ENCODE peak calls at places on chromosomes 13 and 19, in eight cellular contexts. L is tibial nerve, P is RWPE1, J is heart right ventricle, I is A549, F is pancreas, E is mammary epithelial cell, K is fibroblast of lung. G is an unnamed sample.

GRCh38 chr19:29017788-29018187 is 195.2 kb downstream of the UQCRFS1 start:
- DNase-seq in F (no peak), J (no peak), K (no peak), L (no peak), I (no peak), E (no peak), P (no peak), G (no peak)

GRCh38 chr19:19040417-19040816 is 7.0 kb downstream of the ARMC6 start:
- DNase-seq in K (peak; percentile 97), F (peak; percentile 80), P (no peak), I (peak; percentile 69), L (peak; percentile 74), E (no peak), J (no peak), G (no peak)

GRCh38 chr13:74550039-74550438 is 415.8 kb upstream of the KLF12 start:
- DNase-seq in K (no peak), E (peak; percentile 26), F (no peak), J (no peak), P (no peak), I (no peak), L (no peak), G (no peak)

GRCh38 chr13:81171065-81171647 is 830.2 kb upstream of the SPRY2 start:
- DNase-seq in L (no peak), K (peak; percentile 34), P (peak; percentile 4), J (no peak), F (no peak), I (peak; percentile 3), E (peak; percentile 3), G (no peak)

GRCh38 chr13:46640843-46641242 is 87.9 kb downstream of the LRCH1 start:
- DNase-seq in L (no peak), J (no peak), F (no peak), K (peak; percentile 28), P (peak; percentile 12), E (peak; percentile 78), I (no peak), G (no peak)

GRCh38 chr13:35927554-35927953 is 203.6 kb downstream of the DCLK1 start:
- DNase-seq in P (peak; percentile 15), I (peak; percentile 50), J (no peak), F (no peak), L (peak; percentile 14), E (peak; percentile 52), K (peak; percentile 67), G (no peak)

GRCh38 chr19:28878862-28879566 is 333.9 kb downstream of the UQCRFS1 start:
- DNase-seq in E (peak; percentile 21), I (peak; percentile 83), K (peak; percentile 77), P (peak; percentile 35), F (peak; percentile 40), L (peak; percentile 59), J (peak; percentile 64), G (peak; percentile 8)

GRCh38 chr13:32432856-32433255 is 4.9 kb upstream of the N4BP2L1 start:
- DNase-seq in L (no peak), P (peak; percentile 48), J (no peak), K (no peak), F (no peak), E (peak; percentile 83), I (no peak), G (no peak)

GRCh38 chr19:36488118-36488815 is 1.1 kb downstream of the ZNF566 start:
- DNase-seq in L (no peak), P (no peak), I (no peak), E (no peak), F (no peak), K (peak; percentile 27), J (no peak), G (no peak)

GRCh38 chr13:79995334-79995733 is 345.6 kb downstream of the SPRY2 start:
- DNase-seq in K (peak; percentile 29), I (no peak), E (peak; percentile 93), L (no peak), F (no peak), J (no peak), P (peak; percentile 41), G (no peak)

GRCh38 chr13:110477711-110478245 is 83.7 kb downstream of the RAB20 start:
- DNase-seq in L (no peak), P (no peak), K (no peak), E (no peak), J (no peak), F (no peak), I (no peak), G (no peak)

GRCh38 chr19:16198363-16198636 is 589 bp downstream of the AP1M1 start:
- DNase-seq in E (no peak), J (no peak), P (peak; percentile 12), L (no peak), F (no peak), I (no peak), K (no peak), G (no peak)

GRCh38 chr13:47794963-47795362 is 206.1 kb downstream of the SUCLA2 start:
- DNase-seq in F (no peak), E (peak; percentile 4), K (peak; percentile 5), I (peak; percentile 6), P (peak; percentile 27), J (no peak), L (no peak), G (no peak)

GRCh38 chr13:21576424-21576823 is 27.5 kb downstream of the MICU2 start:
- DNase-seq in P (no peak), F (no peak), E (no peak), I (no peak), J (no peak), K (peak; percentile 14), L (no peak), G (no peak)

GRCh38 chr13:46728777-46729176 is 68.2 kb downstream of the ESD start:
- DNase-seq in E (peak; percentile 8), L (no peak), P (no peak), K (peak; percentile 5), I (peak; percentile 40), F (no peak), J (no peak), G (no peak)

GRCh38 chr13:61918841-61919240 is 503.2 kb upstream of the PCDH20 start:
- DNase-seq in I (no peak), L (no peak), K (no peak), F (no peak), J (no peak), P (no peak), E (no peak), G (no peak)

GRCh38 chr13:79485014-79485441 is 4.1 kb downstream of the NDFIP2 start:
- DNase-seq in I (peak; percentile 87), L (no peak), P (peak; percentile 70), J (no peak), K (peak; percentile 61), E (peak; percentile 88), F (peak; percentile 19), G (no peak)

GRCh38 chr13:90485441-90485840 is 862.0 kb upstream of the MIR17HG start:
- DNase-seq in E (peak; percentile 80), P (peak; percentile 45), K (peak; percentile 82), L (peak; percentile 6), F (no peak), I (peak; percentile 26), J (no peak), G (no peak)

GRCh38 chr19:48881741-48882657 is 9.8 kb downstream of the PPP1R15A start:
- DNase-seq in E (peak; percentile 26), L (no peak), K (no peak), P (no peak), I (peak; percentile 58), F (no peak), J (no peak), G (no peak)

GRCh38 chr13:31749929-31750328 is 10.6 kb downstream of the RXFP2 start:
- DNase-seq in L (no peak), I (no peak), F (no peak), J (no peak), E (peak; percentile 81), P (peak; percentile 46), K (peak; percentile 80), G (no peak)

GRCh38 chr19:50303558-50303957 is 25.6 kb downstream of the KCNC3 start:
- DNase-seq in F (no peak), L (no peak), K (no peak), I (no peak), J (no peak), E (no peak), P (no peak), G (no peak)

GRCh38 chr19:50300051-50300450 is 29.1 kb downstream of the KCNC3 start:
- DNase-seq in F (no peak), K (no peak), I (no peak), E (no peak), P (no peak), L (no peak), J (no peak), G (no peak)

GRCh38 chr19:50301607-50301971 is 27.6 kb downstream of the KCNC3 start:
- DNase-seq in P (no peak), E (no peak), F (no peak), K (no peak), L (no peak), I (no peak), J (no peak), G (no peak)

GRCh38 chr19:50300814-50301606 is 28.2 kb downstream of the KCNC3 start:
- DNase-seq in I (peak; percentile 81), L (no peak), J (no peak), E (peak; percentile 51), F (no peak), P (peak; percentile 79), K (peak; percentile 77), G (no peak)
- TF ChIP-seq CTCF in I (no peak), L (no peak), J (no peak), E (no peak), F (no peak), P (no peak), K (no peak), G (no peak)

GRCh38 chr19:14542721-14543328 is 13.4 kb downstream of the TECR start:
- DNase-seq in E (peak; percentile 64), F (no peak), J (no peak), I (no peak), K (no peak), L (no peak), P (peak; percentile 81), G (no peak)
- H3K27ac ChIP-seq in E (peak overlapping the region; percentile 58), F (no peak overlapping the region), J (peak overlapping the region; percentile 60), I (no peak overlapping the region), K (no peak overlapping the region), L (no peak overlapping the region), P (peak overlapping the region; percentile 94), G (no peak overlapping the region)

GRCh38 chr13:82480415-82480814 is 1401.9 kb downstream of the SLITRK1 start:
- DNase-seq in P (no peak), E (no peak), J (no peak), K (no peak), L (no peak), I (no peak), F (no peak), G (no peak)
- TF ChIP-seq CTCF in P (peak; percentile 16), E (peak; percentile 43), J (no peak), K (no peak), L (no peak), I (no peak), F (no peak), G (no peak)

GRCh38 chr13:49302817-49303216 is 55.1 kb downstream of the CDADC1 start:
- DNase-seq in P (no peak), I (no peak), K (no peak), L (no peak), J (no peak), E (peak; percentile 25), F (no peak), G (no peak)

GRCh38 chr13:49304763-49305695 is 57.3 kb downstream of the CDADC1 start:
- DNase-seq in K (no peak), E (no peak), L (no peak), J (no peak), F (no peak), I (no peak), P (no peak), G (no peak)

GRCh38 chr13:49303533-49304252 is 56.0 kb downstream of the CDADC1 start:
- DNase-seq in P (no peak), E (peak; percentile 24), K (no peak), I (no peak), F (peak; percentile 55), L (no peak), J (peak; percentile 35), G (no peak)

GRCh38 chr13:49305824-49306425 is 58.2 kb downstream of the CDADC1 start:
- DNase-seq in F (no peak), K (no peak), E (no peak), I (no peak), L (no peak), P (no peak), J (no peak), G (no peak)

GRCh38 chr13:49304356-49304755 is 56.6 kb downstream of the CDADC1 start:
- DNase-seq in E (no peak), I (no peak), J (no peak), F (no peak), L (no peak), P (no peak), K (no peak), G (no peak)
- H3K27ac ChIP-seq in E (no peak overlapping the region), I (no peak overlapping the region), J (peak overlapping the region; percentile 26), F (peak overlapping the region; percentile 55), L (peak overlapping the region; percentile 92), P (no peak overlapping the region), K (no peak overlapping the region), G (no peak overlapping the region)